ENCODE peak calls at places on chromosome 9, in six cellular contexts. V, A, I, C, N and X are unnamed samples.

GRCh38 chr9:17509151-17509550 is 69.7 kb upstream of the SH3GL2 start:
- DNase-seq in V (no peak), A (no peak), I (no peak), C (no peak), N (no peak), X (no peak)

GRCh38 chr9:93592389-93593021 is 16.1 kb downstream of the PHF2 start:
- DNase-seq in V (no peak), A (no peak), I (no peak), C (no peak), N (no peak), X (no peak)

GRCh38 chr9:114238919-114239879 is 83.7 kb upstream of the ORM1 start:
- DNase-seq in V (no peak), A (no peak), I (peak), C (no peak), N (no peak), X (no peak)

GRCh38 chr9:129489838-129490582 is 130.9 kb downstream of the C9orf50 start:
- DNase-seq in V (no peak), A (no peak), I (peak), C (peak), N (no peak), X (no peak)

GRCh38 chr9:129671519-129671918 is 6.1 kb downstream of the PRRX2 start:
- DNase-seq in V (no peak), A (no peak), I (peak), C (no peak), N (no peak), X (no peak)

GRCh38 chr9:108040783-108041182 is 551.2 kb upstream of the KLF4 start:
- DNase-seq in V (no peak), A (no peak), I (peak), C (no peak), N (no peak), X (no peak)

GRCh38 chr9:7490317-7491108 is 309.1 kb downstream of the DMAC1 start:
- DNase-seq in V (no peak), A (no peak), I (no peak), C (no peak), N (no peak), X (no peak)

GRCh38 chr9:75036793-75037192 is 8.7 kb upstream of the CARNMT1 start:
- DNase-seq in V (no peak), A (no peak), I (no peak), C (no peak), N (no peak), X (no peak)

GRCh38 chr9:121750259-121750714 is 98.9 kb downstream of the DAB2IP start:
- DNase-seq in V (no peak), A (no peak), I (no peak), C (no peak), N (no peak), X (no peak)

GRCh38 chr9:129954868-129955550 is 88.0 kb downstream of the FNBP1 start:
- DNase-seq in V (no peak), A (no peak), I (peak), C (no peak), N (no peak), X (no peak)

GRCh38 chr9:120777229-120777628 is 16.0 kb downstream of the FBXW2 start:
- DNase-seq in V (no peak), A (no peak), I (no peak), C (no peak), N (no peak), X (no peak)

DNA sequence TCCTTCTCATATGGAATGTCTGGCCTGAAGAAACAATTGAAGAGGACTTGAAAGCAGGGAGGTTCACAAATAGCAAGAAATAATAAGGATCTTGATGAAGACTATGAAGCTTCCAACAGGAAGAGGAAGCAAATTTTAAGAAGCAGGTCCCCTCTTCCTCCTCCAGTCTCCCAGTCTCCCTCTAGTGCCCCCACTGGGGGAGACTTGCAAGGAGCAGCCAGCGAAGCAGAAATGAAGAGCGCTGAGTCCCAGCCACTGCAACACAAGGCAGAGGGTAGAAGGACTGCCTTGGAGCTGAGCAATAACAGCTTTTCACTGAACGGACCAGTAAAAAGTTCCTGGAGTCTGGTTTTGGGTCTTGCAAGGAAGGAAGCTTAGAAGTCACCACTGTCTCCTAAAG is 32.6 kb upstream of the ACO1 start:
- DNase-seq in V (no peak), A (no peak), I (peak), C (no peak), N (no peak), X (no peak)
- TF ChIP-seq CTCF in V (no peak), A (no peak), I (no peak), C (no peak), N (no peak), X (no peak)

GRCh38 chr9:134415026-134415425 is 88.8 kb downstream of the RXRA start:
- DNase-seq in V (no peak), A (no peak), I (no peak), C (no peak), N (no peak), X (no peak)

GRCh38 chr9:134413890-134414731 is 87.9 kb downstream of the RXRA start:
- DNase-seq in V (peak), A (no peak), I (peak), C (no peak), N (peak), X (peak)

GRCh38 chr9:134418354-134418753 is 92.1 kb downstream of the RXRA start:
- DNase-seq in V (peak), A (no peak), I (no peak), C (no peak), N (no peak), X (no peak)

GRCh38 chr9:134418986-134419683 is 92.9 kb downstream of the RXRA start:
- DNase-seq in V (peak), A (no peak), I (no peak), C (no peak), N (no peak), X (no peak)

DNA sequence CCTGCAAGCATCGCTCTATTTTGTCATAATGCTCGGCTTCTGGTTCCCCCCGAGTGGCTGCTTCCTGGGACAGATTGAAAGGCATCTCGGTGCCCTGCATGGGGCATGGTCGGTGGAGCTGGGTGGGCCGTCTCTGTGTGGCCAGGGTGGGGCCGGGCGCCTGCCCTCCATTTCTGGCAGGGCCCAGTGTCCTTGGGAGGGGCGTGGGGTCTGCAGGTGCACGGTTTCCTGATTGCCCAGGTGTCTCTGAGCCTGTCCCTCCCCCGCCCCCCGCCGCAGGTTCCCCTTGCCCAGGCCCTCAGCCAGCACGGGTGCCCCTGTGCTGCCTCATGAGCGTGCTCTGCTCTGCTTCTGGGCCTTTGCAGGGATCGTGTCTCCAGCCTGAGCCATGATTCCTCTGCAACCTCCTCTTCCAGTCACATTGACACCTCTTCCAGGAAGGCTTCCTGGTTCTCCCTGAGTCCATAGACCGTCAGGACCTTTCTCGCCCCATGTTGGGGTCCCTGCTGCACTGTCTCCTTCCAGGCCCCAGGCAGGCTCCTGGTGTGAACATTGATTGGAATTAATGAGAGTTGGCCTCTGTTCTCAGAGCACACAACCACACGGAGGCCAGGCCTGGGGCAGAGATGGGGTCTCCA is 90.2 kb downstream of the RXRA start:
- DNase-seq in V (no peak), A (no peak), I (no peak), C (no peak), N (no peak), X (no peak)
- H3K27ac ChIP-seq in V (no peak), A (no peak), I (no peak), C (no peak), N (no peak), X (no peak)

GRCh38 chr9:115522928-115523327 is 405.0 kb upstream of the TNC start:
- DNase-seq in V (no peak), A (no peak), I (no peak), C (no peak), N (no peak), X (no peak)

GRCh38 chr9:115513148-115513547 is 395.2 kb upstream of the TNC start:
- DNase-seq in V (no peak), A (no peak), I (no peak), C (no peak), N (no peak), X (no peak)

GRCh38 chr9:115514454-115514853 is 396.5 kb upstream of the TNC start:
- DNase-seq in V (no peak), A (no peak), I (no peak), C (no peak), N (no peak), X (no peak)

GRCh38 chr9:115520626-115521025 is 402.7 kb upstream of the TNC start:
- DNase-seq in V (no peak), A (no peak), I (no peak), C (no peak), N (no peak), X (no peak)

GRCh38 chr9:115517335-115518075 is 399.5 kb upstream of the TNC start:
- DNase-seq in V (no peak), A (no peak), I (peak), C (no peak), N (no peak), X (no peak)
- TF ChIP-seq CTCF in V (no peak), A (no peak), I (no peak), C (no peak), N (no peak), X (no peak)

DNA sequence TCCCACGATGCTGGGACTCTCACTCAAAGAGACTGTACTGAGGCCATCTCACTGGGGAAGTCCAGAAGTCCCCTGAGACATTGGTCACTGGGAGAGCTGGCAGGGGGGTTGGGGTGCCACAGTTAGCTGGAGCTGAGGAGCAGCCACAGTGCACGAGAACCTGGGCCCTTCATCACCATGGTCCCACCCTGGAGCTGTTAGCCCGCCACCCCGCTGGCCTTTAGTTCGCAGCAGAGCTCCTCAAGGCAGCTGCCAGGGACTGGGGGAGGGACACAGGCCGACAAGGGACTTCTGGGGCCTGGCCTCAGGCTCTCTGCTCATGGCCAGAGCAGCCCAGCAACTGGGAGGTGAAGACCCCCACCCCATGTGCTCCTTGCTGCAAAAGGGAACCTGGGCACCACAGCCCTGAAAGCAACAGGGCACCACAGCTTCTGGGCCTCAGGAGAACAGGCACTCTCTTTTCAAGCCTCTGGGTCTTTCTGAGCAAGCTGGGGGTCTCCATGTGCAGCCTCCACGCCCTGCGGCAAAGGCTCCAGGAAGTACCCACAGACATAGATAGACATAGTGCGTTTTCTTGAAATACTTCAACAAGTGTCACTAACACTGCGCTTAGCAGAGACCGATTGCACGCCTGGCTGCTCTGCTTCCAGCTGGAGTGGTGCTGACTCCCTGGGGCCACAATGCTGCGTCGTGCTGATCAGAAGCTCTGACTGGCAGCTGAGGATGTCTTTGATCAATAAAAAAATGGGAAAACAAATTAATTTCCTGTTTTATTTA is 46.0 kb downstream of the VAV2 start:
- DNase-seq in V (no peak), A (no peak), I (no peak), C (no peak), N (peak), X (no peak)
- H3K27ac ChIP-seq in V (no peak), A (no peak), I (no peak), C (no peak), N (no peak), X (no peak)

GRCh38 chr9:72440383-72440782 is 75.4 kb upstream of the ZFAND5 start:
- DNase-seq in V (no peak), A (no peak), I (no peak), C (no peak), N (no peak), X (no peak)
- TF ChIP-seq CTCF in V (no peak), A (no peak), I (no peak), C (no peak), N (no peak), X (no peak)